ENCODE peak calls at places on chromosome 4, in five cellular contexts. S is stromal cell of bone marrow, K is fibroblast of pulmonary artery, C is neural progenitor cell, Z is kidney epithelial cell. V is an unnamed sample.

GRCh38 chr4:77358315-77358928 is 201.4 kb downstream of the CCNG2 start:
- DNase-seq in Z (peak; percentile 2), K (peak; percentile 57), C (peak; percentile 68), S (peak; percentile 18), V (no peak)

GRCh38 chr4:44558206-44558605 is 93.2 kb downstream of the YIPF7 start:
- DNase-seq in K (peak; percentile 30), Z (no peak), S (no peak), C (no peak), V (no peak)

GRCh38 chr4:187417761-187418160 is 577.8 kb upstream of the ZFP42 start:
- DNase-seq in S (no peak), Z (no peak), C (no peak), K (no peak), V (no peak)

GRCh38 chr4:11069581-11069980 is 359.1 kb downstream of the HS3ST1 start:
- DNase-seq in K (no peak), Z (no peak), S (no peak), C (peak; percentile 34), V (peak; percentile 30)

GRCh38 chr4:97998203-97998602 is 145.1 kb downstream of the STPG2 start:
- DNase-seq in Z (no peak), K (no peak), C (no peak), S (no peak), V (no peak)

GRCh38 chr4:140346136-140346535 is 27.3 kb upstream of the SCOC start:
- DNase-seq in S (no peak), K (no peak), Z (no peak), C (no peak), V (no peak)

GRCh38 chr4:156779046-156779445 is 192.6 kb downstream of the PDGFC start:
- DNase-seq in S (no peak), C (no peak), K (peak; percentile 56), Z (no peak), V (no peak)

GRCh38 chr4:915595-915994 is 16.5 kb downstream of the GAK start:
- DNase-seq in S (no peak), K (peak; percentile 30), C (no peak), Z (no peak), V (no peak)

GRCh38 chr4:151199496-151200190 is 77.3 kb upstream of the PRSS48 start:
- DNase-seq in K (no peak), C (peak; percentile 21), S (peak; percentile 19), Z (no peak), V (no peak)

GRCh38 chr4:150462743-150463142 is 119.2 kb upstream of the MAB21L2 start:
- DNase-seq in S (no peak), Z (no peak), K (no peak), C (no peak), V (no peak)

GRCh38 chr4:185018834-185019450 is 652 bp downstream of the HELT start:
- DNase-seq in C (peak; percentile 42), Z (no peak), K (no peak), S (no peak), V (no peak)

GRCh38 chr4:124212835-124213640 is 499.5 kb downstream of the ANKRD50 start:
- DNase-seq in Z (no peak), K (peak; percentile 69), C (no peak), S (no peak), V (no peak)

GRCh38 chr4:26263165-26263564 is 57.6 kb upstream of the RBPJ start:
- DNase-seq in Z (no peak), C (no peak), S (no peak), K (no peak), V (no peak)

GRCh38 chr4:152534541-152535231 is 1.2 kb downstream of the FBXW7 start:
- DNase-seq in C (peak; percentile 61), K (peak; percentile 21), S (no peak), Z (no peak), V (no peak)

GRCh38 chr4:128268970-128269369 is 18.6 kb downstream of the PGRMC2 start:
- DNase-seq in K (no peak), C (no peak), S (no peak), Z (no peak), V (no peak)

GRCh38 chr4:60682901-60683300 is 517.2 kb upstream of the ADGRL3 start:
- DNase-seq in K (peak; percentile 7), S (peak; percentile 62), C (no peak), Z (no peak), V (no peak)

GRCh38 chr4:55826986-55827385 is 7.4 kb downstream of the EXOC1L start:
- DNase-seq in Z (no peak), K (no peak), S (no peak), C (no peak), V (no peak)

GRCh38 chr4:112082954-112083586 is 62.2 kb upstream of the FAM241A start:
- DNase-seq in S (peak; percentile 18), Z (peak; percentile 71), K (peak; percentile 91), C (no peak), V (no peak)

GRCh38 chr4:113574636-113575103 is 186.9 kb downstream of the CAMK2D start:
- DNase-seq in S (peak; percentile 49), K (peak; percentile 85), C (peak; percentile 3), Z (peak; percentile 19), V (no peak)

GRCh38 chr4:23720556-23720955 is 169.3 kb downstream of the PPARGC1A start:
- DNase-seq in K (no peak), C (no peak), Z (no peak), S (no peak), V (no peak)

GRCh38 chr4:152950402-152951274 is 14.5 kb downstream of the FHDC1 start:
- DNase-seq in K (no peak), Z (no peak), S (no peak), C (no peak), V (no peak)

GRCh38 chr4:143386812-143387211 is 50.1 kb downstream of the GAB1 start:
- DNase-seq in Z (no peak), C (no peak), K (peak; percentile 42), S (no peak), V (no peak)

GRCh38 chr4:23038626-23039245 is 346.0 kb downstream of the GBA3 start:
- DNase-seq in S (no peak), K (no peak), C (no peak), Z (peak; percentile 47), V (no peak)

GRCh38 chr4:337932-338758 is 531 bp downstream of the ZNF141 start:
- DNase-seq in C (no peak), S (peak; percentile 8), K (peak; percentile 57), Z (no peak), V (no peak)

GRCh38 chr4:19514276-19515070 is 737.2 kb upstream of the SLIT2 start:
- DNase-seq in Z (no peak), C (no peak), K (no peak), S (no peak), V (no peak)

GRCh38 chr4:15947684-15948083 is 9.1 kb upstream of the FGFBP1 start:
- DNase-seq in C (no peak), K (no peak), Z (no peak), S (no peak), V (no peak)

GRCh38 chr4:165974647-165975335 is 101.8 kb downstream of the TLL1 start:
- DNase-seq in S (peak; percentile 2), Z (no peak), K (no peak), C (no peak), V (peak; percentile 31)